ENCODE peak calls at places on chromosome 16, in four cellular contexts. J is neural progenitor cell, E is cardiac fibroblast, V is upper lobe of right lung. R is an unnamed sample.

GRCh38 chr16:813204-813915 is 12.8 kb upstream of the GNG13 start:
- DNase-seq in J (peak), E (peak), V (no peak), R (no peak)

GRCh38 chr16:12210925-12211869 is 234.7 kb downstream of the SNX29 start:
- DNase-seq in J (no peak), E (no peak), V (no peak), R (no peak)

GRCh38 chr16:4115941-4116327 is 308 bp downstream of the ADCY9 start:
- DNase-seq in J (no peak), E (no peak), V (no peak), R (no peak)

GRCh38 chr16:31471875-31472558 is at the start of gene TGFB1I1:
- DNase-seq in J (peak), E (peak), V (no peak), R (no peak)

GRCh38 chr16:13148294-13148693 is 246.9 kb downstream of the SHISA9 start:
- DNase-seq in J (no peak), E (no peak), V (no peak), R (no peak)

GRCh38 chr16:88570691-88571092 is 489 bp downstream of the ZC3H18 start:
- DNase-seq in J (peak), E (peak), V (no peak), R (no peak)

GRCh38 chr16:424623-425081 is 797 bp upstream of the RAB11FIP3 start:
- DNase-seq in J (no peak), E (peak), V (no peak), R (peak)

GRCh38 chr16:11361043-11361442 is 15.8 kb downstream of the RMI2 start:
- DNase-seq in J (no peak), E (no peak), V (no peak), R (no peak)

GRCh38 chr16:964696-965395 is 5.9 kb downstream of the LMF1 start:
- DNase-seq in J (no peak), E (no peak), V (peak), R (peak)

GRCh38 chr16:52725461-52725860 is 178.5 kb upstream of the TOX3 start:
- DNase-seq in J (no peak), E (no peak), V (no peak), R (no peak)

GRCh38 chr16:9412362-9413311 is 321.2 kb downstream of the HAPSTR1 start:
- DNase-seq in J (no peak), E (no peak), V (no peak), R (no peak)

GRCh38 chr16:3965306-3965705 is 84.8 kb upstream of the CREBBP start:
- DNase-seq in J (no peak), E (no peak), V (no peak), R (no peak)

GRCh38 chr16:57591870-57592485 is 36.5 kb upstream of the ADGRG1 start:
- DNase-seq in J (no peak), E (no peak), V (no peak), R (no peak)

GRCh38 chr16:52193441-52193840 is 353.5 kb downstream of the TOX3 start:
- DNase-seq in J (no peak), E (no peak), V (no peak), R (no peak)

GRCh38 chr16:25124503-25124902 is 13.0 kb downstream of the LCMT1 start:
- DNase-seq in J (no peak), E (no peak), V (no peak), R (no peak)

GRCh38 chr16:12182202-12182601 is 205.7 kb downstream of the SNX29 start:
- DNase-seq in J (peak), E (no peak), V (no peak), R (no peak)

GRCh38 chr16:10655415-10655977 is 39.2 kb downstream of the TEKT5 start:
- DNase-seq in J (no peak), E (no peak), V (no peak), R (no peak)

GRCh38 chr16:35744084-35744483 is 2284.7 kb downstream of the TP53TG3F start:
- DNase-seq in J (no peak), E (no peak), V (no peak), R (no peak)

GRCh38 chr16:72085002-72085401 is 8.4 kb downstream of the TXNL4B start:
- DNase-seq in J (no peak), E (peak), V (no peak), R (no peak)

GRCh38 chr16:49696414-49697101 is 159.4 kb downstream of the ZNF423 start:
- DNase-seq in J (peak), E (no peak), V (no peak), R (no peak)

GRCh38 chr16:74984194-74984669 is 691 bp downstream of the WDR59 start:
- DNase-seq in J (no peak), E (peak), V (no peak), R (no peak)

GRCh38 chr16:80803341-80804060 is 897 bp downstream of the CDYL2 start:
- DNase-seq in J (peak), E (peak), V (peak), R (peak)

GRCh38 chr16:89495121-89495520 is 4.8 kb upstream of the ANKRD11 start:
- DNase-seq in J (no peak), E (peak), V (no peak), R (no peak)

GRCh38 chr16:47970291-47970931 is 185.4 kb downstream of the ABCC12 start:
- DNase-seq in J (peak), E (peak), V (no peak), R (no peak)

GRCh38 chr16:88977845-88978607 is 1.0 kb upstream of the CBFA2T3 start:
- DNase-seq in J (no peak), E (no peak), V (no peak), R (no peak)

GRCh38 chr16:56192644-56192960 is 1.3 kb downstream of the GNAO1 start:
- DNase-seq in J (no peak), E (no peak), V (no peak), R (no peak)

GRCh38 chr16:56195151-56195550 is 3.9 kb downstream of the GNAO1 start:
- DNase-seq in J (no peak), E (no peak), V (no peak), R (no peak)

GRCh38 chr16:56193951-56194726 is 2.9 kb downstream of the GNAO1 start:
- DNase-seq in J (peak), E (peak), V (peak), R (peak)

GRCh38 chr16:56191807-56192643 is 736 bp downstream of the GNAO1 start:
- DNase-seq in J (peak), E (no peak), V (no peak), R (no peak)

GRCh38 chr16:56192971-56193936 is 2.0 kb downstream of the GNAO1 start:
- DNase-seq in J (peak), E (no peak), V (no peak), R (no peak)
- H3K4me3 ChIP-seq in J (no peak), E (no peak), V (no peak), R (no peak)

DNA sequence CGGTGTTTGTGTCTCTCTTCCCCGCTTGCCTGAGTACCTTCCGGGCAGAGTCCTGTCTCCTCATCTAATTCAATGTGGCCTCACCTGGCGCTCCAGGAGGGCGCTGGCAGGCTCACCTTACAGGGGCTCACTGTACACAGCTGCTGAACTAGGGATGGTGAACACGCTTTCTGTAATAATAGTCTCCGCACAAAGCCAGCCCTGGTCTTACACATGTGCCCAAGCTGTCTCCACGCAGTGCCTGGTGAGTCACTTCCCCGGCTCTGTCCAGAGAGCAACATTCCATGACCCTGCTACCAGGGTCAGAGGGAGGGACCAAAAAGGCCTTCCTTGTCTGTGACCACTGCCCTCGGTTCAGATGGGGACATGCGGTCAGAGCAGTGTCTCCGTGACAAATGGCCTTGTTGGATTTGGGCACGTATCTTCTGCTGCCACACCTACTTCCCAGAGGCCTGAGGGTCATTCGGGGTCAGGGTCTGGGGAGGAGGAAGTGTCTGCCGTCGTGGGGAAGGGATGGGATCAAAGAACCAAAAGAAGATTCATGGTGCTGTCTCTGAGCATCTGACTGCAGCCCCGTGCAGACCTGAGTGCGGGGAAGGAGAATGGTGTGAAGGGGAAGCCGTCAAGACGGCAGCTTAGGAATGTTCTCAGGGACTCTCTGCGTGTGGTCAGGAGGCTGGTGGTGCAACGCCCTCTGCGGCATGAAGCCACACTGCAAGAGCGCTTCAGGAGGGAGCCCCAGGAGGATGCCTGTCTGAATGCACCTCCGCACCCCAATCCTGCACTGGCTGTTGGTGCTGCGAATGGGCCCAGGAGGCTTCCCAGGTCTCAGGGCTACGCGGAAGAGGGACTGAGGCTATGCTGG is 68.8 kb downstream of the IL21R start:
- DNase-seq in J (no peak), E (peak), V (no peak), R (no peak)
- TF ChIP-seq CTCF in J (no peak), E (no peak), V (no peak), R (no peak)

GRCh38 chr16:1989209-1989825 is 453 bp upstream of the SYNGR3 start:
- DNase-seq in J (peak), E (no peak), V (no peak), R (no peak)

GRCh38 chr16:1991588-1992474 is 2.1 kb downstream of the SYNGR3 start:
- DNase-seq in J (peak), E (peak), V (peak), R (peak)

GRCh38 chr16:1989826-1990335 is at the start of gene SYNGR3:
- DNase-seq in J (peak), E (no peak), V (no peak), R (peak)

GRCh38 chr16:1991135-1991551 is 1.4 kb downstream of the SYNGR3 start:
- DNase-seq in J (no peak), E (no peak), V (no peak), R (peak)

DNA sequence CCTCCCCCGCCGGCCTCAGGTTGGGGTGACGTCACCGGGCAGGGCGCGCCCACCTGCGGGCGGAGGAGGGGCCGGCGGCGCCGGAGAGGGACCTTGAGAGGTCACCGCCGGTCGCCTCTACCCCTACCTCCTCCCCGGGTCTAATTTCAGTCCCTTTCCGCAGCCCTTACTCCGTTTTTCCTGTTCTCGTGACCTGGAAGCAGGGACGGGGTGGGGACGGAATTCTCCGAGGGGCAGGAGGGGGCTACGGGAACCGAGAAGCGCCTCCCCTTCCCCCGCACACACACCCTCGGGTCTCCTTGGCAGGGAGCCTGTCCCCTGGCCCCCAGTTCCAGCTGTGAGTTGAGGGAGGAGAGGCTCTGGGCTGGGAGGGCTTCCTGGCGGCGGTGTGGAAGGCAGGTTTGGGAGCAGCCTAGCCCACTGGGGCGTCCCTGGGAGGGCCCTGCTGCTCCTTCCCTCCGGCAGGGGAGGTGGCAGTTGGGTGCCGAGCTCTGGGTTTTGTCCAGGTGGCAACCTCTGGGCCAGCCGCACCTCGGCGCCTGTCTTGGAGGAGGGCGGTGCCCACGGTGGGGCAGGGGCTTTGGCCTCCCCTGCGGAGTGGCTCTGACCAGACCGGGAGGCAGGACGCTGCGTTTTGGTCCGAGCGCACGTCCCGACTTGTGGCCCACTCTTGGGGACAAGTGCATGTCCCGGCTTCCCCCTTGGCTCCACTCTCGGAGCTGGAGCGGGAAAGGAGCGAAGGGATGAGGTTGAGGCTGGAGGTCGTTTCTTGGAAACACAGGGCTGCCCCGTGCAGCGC is 765 bp downstream of the SYNGR3 start:
- DNase-seq in J (peak), E (no peak), V (no peak), R (peak)
- H3K4me3 ChIP-seq in J (peak), E (no peak), V (peak), R (peak)

GRCh38 chr16:65023802-65024201 is 98.1 kb downstream of the CDH11 start:
- DNase-seq in J (no peak), E (no peak), V (no peak), R (no peak)
- TF ChIP-seq CTCF in J (no peak), E (no peak), V (no peak), R (no peak)

DNA sequence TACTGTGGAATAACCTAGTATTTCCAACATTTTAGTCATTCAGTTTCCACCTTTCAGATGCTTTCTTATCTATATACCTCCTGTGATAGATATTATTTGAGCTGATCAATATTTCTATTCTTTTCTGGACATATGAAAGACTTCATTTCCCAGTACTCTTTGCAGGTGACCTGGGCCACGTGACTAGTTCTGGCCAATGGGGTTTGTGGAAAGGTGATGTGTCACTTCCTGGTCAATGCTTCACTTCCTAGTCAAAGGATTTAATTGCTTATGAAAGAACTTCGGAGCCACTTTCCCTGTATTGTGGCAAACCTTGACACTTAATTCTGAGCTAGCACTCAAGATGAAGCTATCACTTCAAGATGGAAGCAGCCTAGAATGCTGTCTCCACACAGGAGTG is 248.9 kb upstream of the FOXF1 start:
- DNase-seq in J (no peak), E (peak), V (no peak), R (no peak)
- H3K4me3 ChIP-seq in J (no peak), E (no peak), V (no peak), R (no peak)

GRCh38 chr16:68564367-68564985 is 25.4 kb downstream of the ZFP90 start:
- DNase-seq in J (peak), E (peak), V (no peak), R (no peak)
- TF ChIP-seq CTCF in J (no peak), E (no peak), V (no peak), R (no peak)

GRCh38 chr16:1980026-1980769 is 1.1 kb downstream of the NOXO1 start:
- DNase-seq in J (peak), E (no peak), V (no peak), R (no peak)
- H3K4me3 ChIP-seq in J (peak), E (no peak), V (peak), R (peak)

GRCh38 chr16:68844211-68844564 is 857 bp downstream of the TANGO6 start:
- DNase-seq in J (no peak), E (no peak), V (no peak), R (no peak)
- TF ChIP-seq CTCF in J (no peak), E (no peak), V (no peak), R (no peak)